ENCODE peak calls at places on chromosomes 12 and 14, in four cellular contexts. G, Y, L and A are unnamed samples. For H3K27me3 and H3K9me1, the result is how much of the 10 kb centered on the place peaks cover.

GRCh38 chr12:128798543-128799341 is 25.0 kb downstream of the SLC15A4 start:
- DNase-seq in G (no peak), Y (peak), L (no peak), A (no peak)

GRCh38 chr14:68305738-68306137 is 486.2 kb downstream of the RAD51B start:
- DNase-seq in G (no peak), Y (no peak), L (no peak), A (no peak)

GRCh38 chr12:7241404-7242005 is 52.0 kb downstream of the PEX5 start:
- DNase-seq in G (peak), Y (no peak), L (peak), A (no peak)

GRCh38 chr12:28936221-28936620 is 212.9 kb upstream of the FAR2 start:
- DNase-seq in G (no peak), Y (no peak), L (no peak), A (no peak)

GRCh38 chr12:62749586-62749985 is 185.4 kb downstream of the PPM1H start:
- DNase-seq in G (no peak), Y (no peak), L (no peak), A (no peak)

GRCh38 chr14:63677891-63678379 is 36.3 kb upstream of the WDR89 start:
- DNase-seq in G (peak), Y (peak), L (no peak), A (peak)

GRCh38 chr12:67070307-67070600 is 198.9 kb upstream of the CAND1 start:
- DNase-seq in G (no peak), Y (no peak), L (no peak), A (no peak)

GRCh38 chr14:88470542-88471440 is 84.0 kb downstream of the PTPN21 start:
- DNase-seq in G (peak), Y (no peak), L (no peak), A (no peak)

GRCh38 chr14:68669101-68669500 is 123.8 kb downstream of the ZFP36L1 start:
- DNase-seq in G (no peak), Y (no peak), L (no peak), A (no peak)

GRCh38 chr12:51932218-51933076 is 19.1 kb upstream of the ACVR1B start:
- DNase-seq in G (no peak), Y (no peak), L (no peak), A (no peak)

GRCh38 chr14:68473794-68474193 is 319.1 kb downstream of the ZFP36L1 start:
- DNase-seq in G (no peak), Y (no peak), L (no peak), A (no peak)

GRCh38 chr12:90026516-90026915 is 317.9 kb upstream of the ATP2B1 start:
- DNase-seq in G (no peak), Y (no peak), L (no peak), A (no peak)

GRCh38 chr14:73460691-73461127 is 2.4 kb upstream of the NUMB start:
- DNase-seq in G (peak), Y (peak), L (no peak), A (no peak)

GRCh38 chr12:33115716-33116115 is 219.1 kb upstream of the PKP2 start:
- DNase-seq in G (no peak), Y (no peak), L (no peak), A (no peak)

GRCh38 chr14:33210304-33210703 is 271.6 kb downstream of the NPAS3 start:
- DNase-seq in G (peak), Y (peak), L (no peak), A (no peak)

GRCh38 chr14:103629503-103630121 is 601 bp downstream of the KLC1 start:
- DNase-seq in G (no peak), Y (no peak), L (peak), A (no peak)

GRCh38 chr12:51913071-51914033 is 6.0 kb downstream of the ACVRL1 start:
- DNase-seq in G (no peak), Y (no peak), L (no peak), A (no peak)

GRCh38 chr12:93848453-93849120 is 171.4 kb downstream of the CRADD start:
- DNase-seq in G (no peak), Y (peak), L (no peak), A (no peak)

GRCh38 chr12:30825341-30825740 is 70.6 kb upstream of the CAPRIN2 start:
- DNase-seq in G (no peak), Y (no peak), L (no peak), A (no peak)

GRCh38 chr12:30822385-30823139 is 67.8 kb upstream of the CAPRIN2 start:
- DNase-seq in G (peak), Y (peak), L (no peak), A (no peak)

GRCh38 chr12:30823140-30823669 is 68.5 kb upstream of the CAPRIN2 start:
- DNase-seq in G (no peak), Y (no peak), L (no peak), A (no peak)

GRCh38 chr12:30823764-30824163 is 69.0 kb upstream of the CAPRIN2 start:
- DNase-seq in G (no peak), Y (no peak), L (no peak), A (no peak)

DNA sequence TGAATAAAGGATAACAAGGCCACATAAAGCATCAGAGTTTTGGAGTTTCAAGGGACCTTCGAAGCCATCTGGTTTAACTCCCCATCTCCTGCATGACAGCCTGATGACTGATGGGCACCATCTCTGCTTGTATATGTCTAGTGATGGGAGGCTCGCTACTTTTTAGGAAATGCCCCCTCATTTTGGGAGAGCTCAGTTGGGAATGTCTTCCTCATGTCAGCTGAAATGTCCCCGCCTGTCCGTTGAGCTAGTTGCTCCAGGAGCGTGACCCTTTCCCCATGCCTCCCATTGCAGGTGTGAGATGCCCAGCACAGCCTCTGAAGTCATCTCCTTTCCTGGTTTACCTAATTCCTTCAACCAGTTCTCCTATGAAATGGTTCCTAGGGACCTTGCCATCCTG is 69.6 kb upstream of the CAPRIN2 start:
- DNase-seq in G (no peak), Y (no peak), L (no peak), A (no peak)
- H3K27me3 ChIP-seq in G (under half), Y (under half), L (half or more), A (under half)

GRCh38 chr14:94077111-94077821 is 3.7 kb downstream of the DDX24 start:
- DNase-seq in G (no peak), Y (no peak), L (peak), A (no peak)

GRCh38 chr14:94077823-94078222 is 3.2 kb downstream of the DDX24 start:
- DNase-seq in G (no peak), Y (no peak), L (no peak), A (no peak)

GRCh38 chr14:94081386-94081820 is 293 bp downstream of the IFI27L1 start:
- DNase-seq in G (no peak), Y (no peak), L (no peak), A (no peak)

GRCh38 chr14:94079891-94080605 is 954 bp downstream of the DDX24 start:
- DNase-seq in G (peak), Y (peak), L (no peak), A (no peak)

GRCh38 chr14:94080606-94081385 is at the start of the genes DDX24 and IFI27L1:
- DNase-seq in G (peak), Y (peak), L (peak), A (peak)
- H3K9me1 ChIP-seq in G (under half), Y (under half), L (under half), A (under half)

GRCh38 chr14:95756127-95756526 is 42.2 kb upstream of the TCL1A start:
- DNase-seq in G (no peak), Y (no peak), L (no peak), A (no peak)

GRCh38 chr14:95756751-95757150 is 42.8 kb upstream of the TCL1A start:
- DNase-seq in G (no peak), Y (no peak), L (no peak), A (no peak)

GRCh38 chr14:95760596-95760995 is 46.7 kb upstream of the TCL1A start:
- DNase-seq in G (no peak), Y (no peak), L (no peak), A (no peak)

GRCh38 chr14:95759952-95760351 is 46.0 kb upstream of the TCL1A start:
- DNase-seq in G (no peak), Y (no peak), L (no peak), A (no peak)

DNA sequence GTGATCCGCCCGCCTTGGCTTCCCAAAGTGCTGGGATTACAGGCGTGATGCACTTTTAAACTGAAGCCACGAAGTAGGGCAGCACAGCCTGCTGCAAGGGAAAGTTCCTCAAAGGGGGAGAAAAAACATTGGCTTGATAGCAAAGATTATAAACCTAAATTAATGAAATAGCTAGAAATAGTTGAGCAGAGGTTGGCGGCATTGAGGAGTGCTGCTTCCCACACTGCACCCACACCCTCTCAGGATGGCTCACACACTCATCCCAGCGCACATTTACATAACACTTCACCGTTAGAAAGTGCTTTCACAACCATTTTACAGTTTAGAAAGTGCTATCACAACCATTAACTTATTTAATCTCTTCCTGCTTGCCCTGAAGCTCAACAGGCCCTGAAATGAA is 44.4 kb upstream of the TCL1A start:
- DNase-seq in G (no peak), Y (no peak), L (no peak), A (no peak)
- H3K27me3 ChIP-seq in G (under half), Y (under half), L (under half), A (under half)

DNA sequence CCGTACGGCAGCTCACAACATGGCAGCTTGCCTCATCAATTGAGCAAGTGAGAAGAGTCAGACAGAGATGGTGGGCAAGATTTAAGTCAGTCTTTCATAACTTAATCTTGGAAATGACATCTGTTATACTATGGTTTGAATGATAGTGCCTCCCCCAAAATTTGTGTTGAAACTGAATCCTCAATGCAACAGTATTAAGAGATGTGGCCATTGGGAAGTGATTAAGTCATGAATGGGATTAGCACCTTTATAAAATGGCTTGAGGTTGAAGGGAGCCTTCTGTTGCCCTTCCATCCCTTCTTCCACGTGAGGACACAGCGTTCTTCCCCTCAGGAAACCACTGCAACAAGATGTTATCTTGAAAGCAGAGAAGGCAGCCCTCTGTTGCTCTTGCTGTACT is 124.2 kb downstream of the C12orf75 start:
- DNase-seq in G (no peak), Y (no peak), L (no peak), A (no peak)
- H3K9me1 ChIP-seq in G (under half), Y (under half), L (under half), A (under half)